ENCODE peak calls at places on chromosome X, in five cellular contexts. One of them, this sample, is unnamed.

GRCh38 chrX:56978172-56978571 is 17.2 kb downstream of the SPIN3 start:
- DNase-seq in upper lobe of right lung: no peak
- DNase-seq in adrenal gland: peak; percentile 53
- DNase-seq in breast epithelium: no peak
- DNase-seq in H9: peak; percentile 35
- DNase-seq in this sample: peak; percentile 57

GRCh38 chrX:7061429-7061828 is 86.1 kb upstream of the STS start:
- DNase-seq in H9: no peak
- DNase-seq in breast epithelium: no peak
- DNase-seq in upper lobe of right lung: no peak
- DNase-seq in adrenal gland: no peak
- DNase-seq in this sample: no peak

GRCh38 chrX:134191276-134191675 is 45.7 kb upstream of the CCDC160 start:
- DNase-seq in adrenal gland: no peak
- DNase-seq in breast epithelium: no peak
- DNase-seq in H9: no peak
- DNase-seq in upper lobe of right lung: no peak
- DNase-seq in this sample: no peak

GRCh38 chrX:98207947-98208346 is 1324.2 kb downstream of the RPA4 start:
- DNase-seq in breast epithelium: no peak
- DNase-seq in adrenal gland: no peak
- DNase-seq in H9: no peak
- DNase-seq in upper lobe of right lung: no peak
- DNase-seq in this sample: no peak

GRCh38 chrX:108114541-108114940 is 23.0 kb downstream of the ATG4A start:
- DNase-seq in breast epithelium: no peak
- DNase-seq in adrenal gland: no peak
- DNase-seq in upper lobe of right lung: no peak
- DNase-seq in H9: no peak
- DNase-seq in this sample: no peak

GRCh38 chrX:106752101-106752678 is 25.7 kb downstream of the RNF128 start:
- DNase-seq in upper lobe of right lung: no peak
- DNase-seq in breast epithelium: no peak
- DNase-seq in H9: peak; percentile 29
- DNase-seq in adrenal gland: no peak
- DNase-seq in this sample: no peak

GRCh38 chrX:111869639-111870034 is 6.3 kb upstream of the TRPC5OS start:
- DNase-seq in upper lobe of right lung: no peak
- DNase-seq in H9: peak; percentile 64
- DNase-seq in breast epithelium: no peak
- DNase-seq in adrenal gland: peak; percentile 55
- DNase-seq in this sample: no peak

GRCh38 chrX:12400218-12400617 is 261.9 kb downstream of the FRMPD4 start:
- DNase-seq in upper lobe of right lung: no peak
- DNase-seq in H9: no peak
- DNase-seq in breast epithelium: no peak
- DNase-seq in adrenal gland: no peak
- DNase-seq in this sample: no peak

GRCh38 chrX:27675493-27675892 is 85.3 kb downstream of the DCAF8L2 start:
- DNase-seq in upper lobe of right lung: no peak
- DNase-seq in breast epithelium: no peak
- DNase-seq in H9: no peak
- DNase-seq in adrenal gland: no peak
- DNase-seq in this sample: no peak

GRCh38 chrX:123468481-123468880 is 264.4 kb downstream of the THOC2 start:
- DNase-seq in upper lobe of right lung: no peak
- DNase-seq in H9: no peak
- DNase-seq in adrenal gland: no peak
- DNase-seq in breast epithelium: no peak
- DNase-seq in this sample: no peak

GRCh38 chrX:130896816-130897508 is 6.0 kb downstream of the ENOX2 start:
- DNase-seq in breast epithelium: no peak
- DNase-seq in adrenal gland: no peak
- DNase-seq in upper lobe of right lung: no peak
- DNase-seq in H9: no peak
- DNase-seq in this sample: no peak

GRCh38 chrX:120781416-120781815 is 94.2 kb downstream of the CT47B1 start:
- DNase-seq in breast epithelium: no peak
- DNase-seq in adrenal gland: no peak
- DNase-seq in upper lobe of right lung: no peak
- DNase-seq in H9: no peak
- DNase-seq in this sample: no peak

GRCh38 chrX:30635630-30636029 is 17.6 kb upstream of the GK start:
- DNase-seq in adrenal gland: no peak
- DNase-seq in upper lobe of right lung: no peak
- DNase-seq in breast epithelium: no peak
- DNase-seq in H9: no peak
- DNase-seq in this sample: no peak

GRCh38 chrX:48747415-48748026 is 14.0 kb upstream of the GLOD5 start:
- DNase-seq in adrenal gland: no peak
- DNase-seq in upper lobe of right lung: no peak
- DNase-seq in H9: no peak
- DNase-seq in breast epithelium: no peak
- DNase-seq in this sample: no peak

GRCh38 chrX:71989768-71990167 is 79.1 kb downstream of the NHSL2 start:
- DNase-seq in H9: no peak
- DNase-seq in breast epithelium: no peak
- DNase-seq in adrenal gland: no peak
- DNase-seq in upper lobe of right lung: no peak
- DNase-seq in this sample: no peak

GRCh38 chrX:15244421-15244820 is 25.5 kb downstream of the ASB9 start:
- DNase-seq in upper lobe of right lung: no peak
- DNase-seq in H9: no peak
- DNase-seq in breast epithelium: no peak
- DNase-seq in adrenal gland: no peak
- DNase-seq in this sample: no peak

GRCh38 chrX:38500886-38501285 is 60.5 kb upstream of the TSPAN7 start:
- DNase-seq in adrenal gland: no peak
- DNase-seq in breast epithelium: no peak
- DNase-seq in H9: no peak
- DNase-seq in upper lobe of right lung: no peak
- DNase-seq in this sample: no peak

GRCh38 chrX:11464836-11465458 is 171.7 kb downstream of the AMELX start:
- DNase-seq in adrenal gland: no peak
- DNase-seq in breast epithelium: no peak
- DNase-seq in H9: no peak
- DNase-seq in upper lobe of right lung: no peak
- DNase-seq in this sample: no peak

GRCh38 chrX:120604359-120604782 is 470 bp downstream of the MCTS1 start:
- DNase-seq in adrenal gland: peak; percentile 69
- DNase-seq in H9: no peak
- DNase-seq in breast epithelium: no peak
- DNase-seq in upper lobe of right lung: no peak
- DNase-seq in this sample: peak; percentile 1

GRCh38 chrX:137427813-137428212 is 138.1 kb upstream of the ZIC3 start:
- DNase-seq in adrenal gland: no peak
- DNase-seq in upper lobe of right lung: no peak
- DNase-seq in breast epithelium: no peak
- DNase-seq in H9: no peak
- DNase-seq in this sample: no peak

GRCh38 chrX:148499638-148500427 is 584 bp upstream of the AFF2 start:
- DNase-seq in H9: peak; percentile 31
- DNase-seq in adrenal gland: no peak
- DNase-seq in breast epithelium: no peak
- DNase-seq in upper lobe of right lung: no peak
- DNase-seq in this sample: peak; percentile 39

GRCh38 chrX:17511556-17511955 is 136.6 kb downstream of the NHS start:
- DNase-seq in upper lobe of right lung: no peak
- DNase-seq in breast epithelium: no peak
- DNase-seq in adrenal gland: no peak
- DNase-seq in H9: no peak
- DNase-seq in this sample: no peak

GRCh38 chrX:43405191-43405590 is 250.9 kb upstream of the MAOA start:
- DNase-seq in adrenal gland: no peak
- DNase-seq in H9: no peak
- DNase-seq in breast epithelium: no peak
- DNase-seq in upper lobe of right lung: no peak
- DNase-seq in this sample: no peak

GRCh38 chrX:45795546-45795945 is 594.9 kb upstream of the DIPK2B start:
- DNase-seq in H9: no peak
- DNase-seq in adrenal gland: no peak
- DNase-seq in breast epithelium: no peak
- DNase-seq in upper lobe of right lung: no peak
- DNase-seq in this sample: no peak

GRCh38 chrX:45794995-45795337 is 594.3 kb upstream of the DIPK2B start:
- DNase-seq in H9: no peak
- DNase-seq in adrenal gland: no peak
- DNase-seq in upper lobe of right lung: no peak
- DNase-seq in breast epithelium: no peak
- DNase-seq in this sample: no peak

GRCh38 chrX:45801554-45801953 is 600.9 kb upstream of the DIPK2B start:
- DNase-seq in H9: no peak
- DNase-seq in breast epithelium: no peak
- DNase-seq in adrenal gland: no peak
- DNase-seq in upper lobe of right lung: no peak
- DNase-seq in this sample: peak; percentile 28

GRCh38 chrX:45803383-45803921 is 602.8 kb upstream of the DIPK2B start:
- DNase-seq in breast epithelium: no peak
- DNase-seq in upper lobe of right lung: no peak
- DNase-seq in H9: no peak
- DNase-seq in adrenal gland: no peak
- DNase-seq in this sample: no peak

GRCh38 chrX:45799576-45799975 is 598.9 kb upstream of the DIPK2B start:
- DNase-seq in H9: no peak
- DNase-seq in upper lobe of right lung: no peak
- DNase-seq in breast epithelium: no peak
- DNase-seq in adrenal gland: no peak
- DNase-seq in this sample: no peak
- H3K4me1 ChIP-seq in H9: peaks cover 14% of the 10 kb centered on the region
- H3K4me1 ChIP-seq in upper lobe of right lung: no peaks in the 10 kb centered on the region
- H3K4me1 ChIP-seq in breast epithelium: no peaks in the 10 kb centered on the region
- H3K4me1 ChIP-seq in adrenal gland: no peaks in the 10 kb centered on the region
- H3K4me1 ChIP-seq in this sample: no peaks in the 10 kb centered on the region

GRCh38 chrX:2696698-2697215 is 5.7 kb downstream of the CD99 start:
- DNase-seq in upper lobe of right lung: no peak
- DNase-seq in breast epithelium: no peak
- DNase-seq in H9: no peak
- DNase-seq in adrenal gland: no peak
- DNase-seq in this sample: no peak
- H3K27ac ChIP-seq in upper lobe of right lung: peak overlapping the region; percentile 67
- H3K27ac ChIP-seq in breast epithelium: no peak overlapping the region
- H3K27ac ChIP-seq in H9: no peak overlapping the region
- H3K27ac ChIP-seq in adrenal gland: no peak overlapping the region
- H3K27ac ChIP-seq in this sample: peak overlapping the region; percentile 40

DNA sequence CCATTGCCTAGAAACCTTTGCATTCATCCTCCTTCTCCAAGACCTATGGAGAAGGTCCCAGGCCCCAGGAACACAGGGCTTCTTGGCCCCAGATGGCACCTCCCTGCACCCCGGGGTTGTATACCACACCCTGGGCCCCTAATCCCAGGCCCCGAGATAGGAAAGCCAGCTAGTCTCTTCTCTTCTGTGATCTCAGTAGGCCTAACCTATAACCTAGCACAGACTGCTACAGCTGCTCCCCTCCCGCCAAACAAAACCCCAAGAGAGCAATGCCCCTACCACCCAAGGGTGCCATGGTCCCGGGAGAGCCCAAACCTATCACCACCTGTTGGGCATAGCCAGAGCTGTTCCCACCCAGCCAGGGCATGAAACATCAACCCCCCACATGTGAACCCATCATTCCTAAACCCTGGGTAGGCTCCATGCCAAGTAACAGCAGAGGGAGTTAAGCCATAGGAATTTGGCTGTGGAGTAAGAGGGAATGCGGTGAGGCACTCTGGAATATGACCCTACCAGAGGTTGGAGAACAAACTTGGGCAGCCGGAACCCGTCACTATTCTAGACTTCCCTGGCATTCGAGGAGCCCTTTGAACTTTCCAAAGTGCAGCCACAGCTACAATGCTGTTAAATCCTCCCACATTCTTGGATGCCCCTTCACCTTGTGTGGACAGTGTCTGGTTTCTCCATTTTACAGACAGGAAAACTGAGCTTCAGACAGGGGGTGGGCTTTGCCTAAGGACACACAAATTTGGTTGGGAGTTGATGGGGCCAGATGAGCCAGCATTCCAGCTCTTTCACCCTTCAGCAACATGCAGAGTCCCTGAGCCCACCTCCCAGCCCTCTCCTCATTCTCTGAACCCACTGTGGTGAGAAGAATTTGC is 10.9 kb upstream of the SASH3 start:
- DNase-seq in upper lobe of right lung: no peak
- DNase-seq in adrenal gland: no peak
- DNase-seq in H9: no peak
- DNase-seq in breast epithelium: no peak
- DNase-seq in this sample: no peak
- H3K4me1 ChIP-seq in upper lobe of right lung: no peaks in the 10 kb centered on the region
- H3K4me1 ChIP-seq in adrenal gland: no peaks in the 10 kb centered on the region
- H3K4me1 ChIP-seq in H9: peaks cover 4% of the 10 kb centered on the region
- H3K4me1 ChIP-seq in breast epithelium: no peaks in the 10 kb centered on the region
- H3K4me1 ChIP-seq in this sample: peaks cover 67% of the 10 kb centered on the region

GRCh38 chrX:96682516-96682915 is 2.1 kb upstream of the DIAPH2 start:
- DNase-seq in upper lobe of right lung: no peak
- DNase-seq in breast epithelium: no peak
- DNase-seq in H9: no peak
- DNase-seq in adrenal gland: no peak
- DNase-seq in this sample: no peak

GRCh38 chrX:96683997-96684338 is 674 bp upstream of the DIAPH2 start:
- DNase-seq in upper lobe of right lung: no peak
- DNase-seq in breast epithelium: no peak
- DNase-seq in adrenal gland: no peak
- DNase-seq in H9: no peak
- DNase-seq in this sample: no peak

GRCh38 chrX:96685205-96686099 is 810 bp downstream of the DIAPH2 start:
- DNase-seq in H9: peak; percentile 33
- DNase-seq in adrenal gland: peak; percentile 54
- DNase-seq in upper lobe of right lung: peak; percentile 74
- DNase-seq in breast epithelium: no peak
- DNase-seq in this sample: peak; percentile 54

GRCh38 chrX:96688789-96689188 is 4.1 kb downstream of the DIAPH2 start:
- DNase-seq in upper lobe of right lung: no peak
- DNase-seq in breast epithelium: no peak
- DNase-seq in adrenal gland: no peak
- DNase-seq in H9: no peak
- DNase-seq in this sample: no peak

DNA sequence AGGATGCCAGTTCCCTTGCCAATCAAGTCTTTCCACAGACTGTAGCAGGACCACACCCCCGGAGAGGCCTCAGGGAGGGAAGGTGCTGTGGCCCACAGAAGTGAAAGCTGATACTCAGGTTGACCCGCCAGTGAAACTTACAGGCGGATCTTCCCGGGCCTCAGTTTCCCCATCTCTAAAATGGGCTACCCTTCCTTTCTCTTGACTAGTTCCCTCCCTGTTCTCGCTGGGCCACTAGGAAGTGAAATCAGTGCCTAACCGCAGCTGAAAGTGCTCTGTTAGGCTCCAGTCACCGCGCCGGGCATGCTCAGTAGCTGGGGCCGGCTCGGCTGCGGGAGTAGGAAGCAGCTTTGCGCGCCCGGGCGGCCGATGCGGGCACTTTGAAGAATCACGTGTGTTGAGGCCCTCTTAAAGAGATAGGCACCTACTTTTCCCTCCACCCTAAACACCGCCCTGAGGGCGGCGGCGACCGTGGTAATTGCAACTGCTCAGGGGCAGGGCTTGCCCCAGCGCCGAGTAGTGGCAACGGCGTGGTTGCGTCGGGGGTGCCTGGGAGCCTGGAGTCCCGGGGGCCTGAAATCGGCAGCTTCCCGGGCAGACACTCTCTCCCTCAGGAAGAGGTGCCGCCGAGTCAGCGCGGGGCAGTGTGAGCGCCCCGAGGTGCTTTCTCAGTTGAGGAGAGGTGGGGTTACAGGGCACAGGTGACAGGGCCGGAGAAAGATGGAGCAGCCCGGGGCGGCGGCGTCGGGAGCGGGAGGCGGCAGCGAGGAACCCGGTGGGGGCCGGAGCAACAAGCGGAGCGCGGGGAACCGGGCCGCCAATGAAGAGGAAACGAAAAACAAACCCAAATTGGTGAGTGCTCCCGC is at the start of gene DIAPH2:
- DNase-seq in upper lobe of right lung: peak; percentile 91
- DNase-seq in adrenal gland: peak; percentile 87
- DNase-seq in H9: peak; percentile 90
- DNase-seq in breast epithelium: peak; percentile 53
- DNase-seq in this sample: peak; percentile 70
- H3K27ac ChIP-seq in upper lobe of right lung: peak within 1 kb of the TSS; percentile 86
- H3K27ac ChIP-seq in adrenal gland: no peak within 1 kb of the TSS
- H3K27ac ChIP-seq in H9: no peak within 1 kb of the TSS
- H3K27ac ChIP-seq in breast epithelium: peak within 1 kb of the TSS; percentile 65
- H3K27ac ChIP-seq in this sample: peak within 1 kb of the TSS; percentile 43